ENCODE peak calls at places on chromosomes 7 and 10, in seven cellular contexts. M, K, P, A, Q, I and O are unnamed samples.

GRCh38 chr10:95480102-95480900 is 80.9 kb downstream of the SORBS1 start:
- DNase-seq in Q (no peak), A (no peak), K (no peak), M (no peak), I (no peak), P (no peak), O (no peak)

GRCh38 chr7:82677493-82677892 is 233.9 kb upstream of the CACNA2D1 start:
- DNase-seq in A (no peak), K (peak), P (peak), Q (peak), M (no peak), I (peak), O (no peak)

GRCh38 chr7:99210265-99210970 is 2.5 kb upstream of the KPNA7 start:
- DNase-seq in M (no peak), I (no peak), Q (no peak), P (no peak), A (no peak), K (no peak), O (no peak)

GRCh38 chr10:115918812-115919211 is 354.2 kb downstream of the GFRA1 start:
- DNase-seq in K (no peak), P (no peak), M (no peak), Q (no peak), A (no peak), I (no peak), O (no peak)

GRCh38 chr10:239109-239508 is 103.9 kb downstream of the ZMYND11 start:
- DNase-seq in M (no peak), I (no peak), A (no peak), P (no peak), K (no peak), Q (no peak), O (no peak)

GRCh38 chr10:129192344-129193128 is 274.5 kb upstream of the MGMT start:
- DNase-seq in P (no peak), I (no peak), K (no peak), A (no peak), M (no peak), Q (no peak), O (no peak)

GRCh38 chr7:107614425-107614824 is 34.4 kb downstream of the BCAP29 start:
- DNase-seq in P (no peak), I (no peak), A (no peak), Q (no peak), M (no peak), K (no peak), O (peak)

GRCh38 chr7:28725045-28725630 is 233.0 kb downstream of the TRIL start:
- DNase-seq in K (no peak), A (no peak), M (no peak), I (no peak), Q (no peak), P (no peak), O (no peak)

GRCh38 chr7:7830122-7830878 is 111.9 kb upstream of the RPA3 start:
- DNase-seq in I (peak), Q (no peak), P (no peak), K (no peak), A (no peak), M (peak), O (no peak)

GRCh38 chr7:156942708-156943090 is 6.8 kb upstream of the NOM1 start:
- DNase-seq in M (no peak), A (no peak), K (no peak), Q (no peak), P (no peak), I (no peak), O (no peak)

GRCh38 chr10:48497965-48498770 is 106.7 kb downstream of the ARHGAP22 start:
- DNase-seq in I (no peak), M (no peak), A (no peak), Q (no peak), K (no peak), P (no peak), O (no peak)

GRCh38 chr10:132482090-132482489 is 55.5 kb upstream of the INPP5A start:
- DNase-seq in I (no peak), Q (no peak), M (no peak), K (no peak), A (no peak), P (no peak), O (peak)

GRCh38 chr7:39602351-39602750 is 21.0 kb upstream of the RALA start:
- DNase-seq in A (no peak), Q (no peak), M (no peak), I (no peak), P (no peak), K (no peak), O (no peak)

GRCh38 chr10:75982611-75983369 is 551.4 kb downstream of the LRMDA start:
- DNase-seq in M (no peak), A (no peak), K (no peak), I (no peak), P (no peak), Q (no peak), O (no peak)

GRCh38 chr7:27183682-27184341 is 1.2 kb downstream of the HOXA11 start:
- DNase-seq in P (no peak), Q (no peak), A (no peak), K (peak), M (no peak), I (no peak), O (no peak)